ENCODE peak calls at places on chromosome 1, in eight cellular contexts. K, X, E, C, M, Y, U and H are unnamed samples.

GRCh38 chr1:100476736-100477135 is 61.2 kb upstream of the GPR88 start:
- DNase-seq in K (no peak), X (no peak), E (no peak), C (no peak), M (no peak), Y (no peak), U (no peak), H (no peak)

GRCh38 chr1:116412898-116413297 is 39.9 kb downstream of the ATP1A1 start:
- DNase-seq in K (no peak), X (no peak), E (no peak), C (no peak), M (no peak), Y (no peak), U (no peak), H (no peak)

GRCh38 chr1:17777818-17778217 is 22.7 kb downstream of the ACTL8 start:
- DNase-seq in K (no peak), X (no peak), E (no peak), C (no peak), M (no peak), Y (no peak), U (no peak), H (no peak)

GRCh38 chr1:87182611-87183010 is 146.1 kb upstream of the LMO4 start:
- DNase-seq in K (no peak), X (no peak), E (no peak), C (no peak), M (no peak), Y (no peak), U (peak; percentile 49), H (no peak)

GRCh38 chr1:245086389-245086969 is 68.3 kb upstream of the KIF26B start:
- DNase-seq in K (no peak), X (no peak), E (no peak), C (no peak), M (peak; percentile 47), Y (no peak), U (peak; percentile 64), H (no peak)

GRCh38 chr1:22892789-22893188 is 79.9 kb downstream of the LACTBL1 start:
- DNase-seq in K (no peak), X (no peak), E (no peak), C (no peak), M (no peak), Y (no peak), U (no peak), H (no peak)

GRCh38 chr1:23283660-23284602 is 60.2 kb downstream of the HNRNPR start:
- DNase-seq in K (no peak), X (no peak), E (no peak), C (no peak), M (no peak), Y (no peak), U (no peak), H (no peak)

GRCh38 chr1:55478742-55479141 is 263.6 kb upstream of the USP24 start:
- DNase-seq in K (no peak), X (no peak), E (no peak), C (no peak), M (peak; percentile 46), Y (no peak), U (peak; percentile 40), H (no peak)

GRCh38 chr1:227897704-227898438 is 49.9 kb downstream of the WNT9A start:
- DNase-seq in K (no peak), X (no peak), E (peak; percentile 20), C (no peak), M (no peak), Y (peak; percentile 6), U (no peak), H (no peak)

GRCh38 chr1:161157867-161158266 is 1.4 kb upstream of the USP21 start:
- DNase-seq in K (no peak), X (no peak), E (no peak), C (no peak), M (no peak), Y (no peak), U (no peak), H (no peak)

GRCh38 chr1:161159915-161160248 is 582 bp downstream of the USP21 start:
- DNase-seq in K (no peak), X (no peak), E (no peak), C (no peak), M (no peak), Y (no peak), U (no peak), H (no peak)

GRCh38 chr1:161160763-161161162 is 1.5 kb downstream of the USP21 start:
- DNase-seq in K (no peak), X (no peak), E (no peak), C (no peak), M (no peak), Y (no peak), U (no peak), H (no peak)

GRCh38 chr1:161158316-161159016 is 834 bp upstream of the USP21 start:
- DNase-seq in K (no peak), X (no peak), E (no peak), C (no peak), M (no peak), Y (no peak), U (no peak), H (no peak)

DNA sequence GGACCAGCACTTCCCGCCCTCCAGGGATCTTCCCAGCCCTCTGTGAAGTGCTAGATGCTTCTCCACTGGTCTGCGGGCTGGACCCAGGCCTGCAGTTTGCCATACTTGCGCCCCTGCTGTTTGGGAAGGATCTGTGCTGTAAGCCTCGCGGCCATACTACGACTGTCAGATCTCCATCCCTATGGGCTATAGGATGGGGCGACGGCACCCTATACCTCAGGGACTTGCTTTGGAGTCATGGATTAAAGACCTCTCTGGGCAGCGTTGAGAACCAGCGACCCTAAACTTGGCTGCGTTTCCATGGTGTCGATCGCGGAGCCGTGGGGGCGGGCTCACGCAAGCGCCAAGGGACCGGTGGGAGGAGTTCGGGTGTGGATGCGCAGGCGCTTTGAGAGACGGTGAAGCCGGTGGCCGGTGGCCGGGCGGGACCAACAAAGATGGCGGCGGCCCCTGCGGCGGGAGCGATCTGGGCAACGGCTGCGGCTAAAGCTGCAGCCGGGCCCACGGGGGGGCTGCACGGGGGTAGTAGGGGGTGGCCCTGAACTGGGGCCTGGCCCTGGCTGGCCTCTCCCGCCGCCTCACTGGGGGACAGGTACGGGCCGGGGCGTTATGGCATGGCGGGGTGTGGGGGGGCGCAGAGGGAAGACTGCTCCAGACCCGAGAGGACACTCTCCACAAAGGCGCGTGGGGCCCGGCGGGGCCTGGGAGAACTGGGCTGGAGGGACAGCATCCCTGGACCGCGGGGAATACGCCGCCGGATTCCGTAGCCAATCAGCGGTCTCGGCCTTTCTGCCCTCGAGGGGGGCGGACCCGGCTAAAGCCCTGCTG is at the start of gene USP21:
- DNase-seq in K (peak; percentile 98), X (peak; percentile 96), E (peak; percentile 96), C (peak; percentile 96), M (peak; percentile 92), Y (peak; percentile 94), U (peak; percentile 94), H (peak; percentile 67)
- TF ChIP-seq CTCF in K (no peak), X (peak; percentile 25), E (no peak), C (peak; percentile 40), M (peak; percentile 67), Y (no peak), U (peak; percentile 55), H (peak; percentile 46)

DNA sequence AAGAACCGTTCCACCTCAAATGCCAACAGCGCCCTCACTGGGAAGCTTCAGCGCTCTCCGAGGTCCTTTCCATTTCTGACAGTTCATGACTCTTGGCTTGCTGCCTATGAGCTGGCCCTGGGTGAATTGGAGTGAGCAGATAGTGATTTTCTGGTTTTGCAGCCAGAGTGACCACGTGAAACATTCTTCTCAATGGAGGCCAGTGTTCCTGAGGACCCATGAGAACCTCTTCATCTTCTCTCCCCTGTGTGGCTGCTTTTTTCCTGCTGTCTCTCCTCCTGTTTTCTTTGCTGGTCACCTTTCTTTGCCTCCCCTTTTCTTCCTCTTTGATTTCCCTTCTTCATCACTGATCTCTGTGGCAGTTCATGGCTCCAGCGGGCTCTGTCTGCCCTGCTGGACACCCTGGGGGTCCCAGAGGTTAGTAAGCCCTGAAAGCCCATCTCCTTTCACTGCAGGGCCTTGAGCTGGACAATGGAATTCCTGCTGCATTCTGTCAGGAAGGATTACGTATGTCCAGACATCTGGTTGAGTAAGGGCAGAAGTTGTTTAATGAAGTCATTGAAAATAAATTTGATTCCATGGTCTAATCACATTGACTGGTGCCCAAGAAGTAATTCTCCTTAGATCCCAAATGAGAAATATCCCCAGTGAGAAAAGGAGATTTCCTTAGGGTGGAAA is 29.9 kb downstream of the VASH2 start:
- DNase-seq in K (no peak), X (no peak), E (no peak), C (no peak), M (peak; percentile 33), Y (no peak), U (no peak), H (no peak)
- TF ChIP-seq CTCF in K (no peak), X (no peak), E (no peak), C (no peak), M (peak; percentile 22), Y (no peak), U (no peak), H (no peak)

GRCh38 chr1:39637301-39637700 is 2.1 kb downstream of the HEYL start:
- DNase-seq in K (no peak), X (no peak), E (no peak), C (no peak), M (no peak), Y (no peak), U (no peak), H (no peak)

GRCh38 chr1:39638965-39639332 is 494 bp downstream of the HEYL start:
- DNase-seq in K (no peak), X (no peak), E (no peak), C (no peak), M (no peak), Y (no peak), U (no peak), H (no peak)

GRCh38 chr1:39640861-39641260 is 1.4 kb upstream of the HEYL start:
- DNase-seq in K (no peak), X (no peak), E (no peak), C (no peak), M (no peak), Y (no peak), U (no peak), H (no peak)

GRCh38 chr1:39642796-39643195 is 3.4 kb upstream of the HEYL start:
- DNase-seq in K (no peak), X (no peak), E (no peak), C (no peak), M (peak; percentile 43), Y (no peak), U (no peak), H (no peak)

DNA sequence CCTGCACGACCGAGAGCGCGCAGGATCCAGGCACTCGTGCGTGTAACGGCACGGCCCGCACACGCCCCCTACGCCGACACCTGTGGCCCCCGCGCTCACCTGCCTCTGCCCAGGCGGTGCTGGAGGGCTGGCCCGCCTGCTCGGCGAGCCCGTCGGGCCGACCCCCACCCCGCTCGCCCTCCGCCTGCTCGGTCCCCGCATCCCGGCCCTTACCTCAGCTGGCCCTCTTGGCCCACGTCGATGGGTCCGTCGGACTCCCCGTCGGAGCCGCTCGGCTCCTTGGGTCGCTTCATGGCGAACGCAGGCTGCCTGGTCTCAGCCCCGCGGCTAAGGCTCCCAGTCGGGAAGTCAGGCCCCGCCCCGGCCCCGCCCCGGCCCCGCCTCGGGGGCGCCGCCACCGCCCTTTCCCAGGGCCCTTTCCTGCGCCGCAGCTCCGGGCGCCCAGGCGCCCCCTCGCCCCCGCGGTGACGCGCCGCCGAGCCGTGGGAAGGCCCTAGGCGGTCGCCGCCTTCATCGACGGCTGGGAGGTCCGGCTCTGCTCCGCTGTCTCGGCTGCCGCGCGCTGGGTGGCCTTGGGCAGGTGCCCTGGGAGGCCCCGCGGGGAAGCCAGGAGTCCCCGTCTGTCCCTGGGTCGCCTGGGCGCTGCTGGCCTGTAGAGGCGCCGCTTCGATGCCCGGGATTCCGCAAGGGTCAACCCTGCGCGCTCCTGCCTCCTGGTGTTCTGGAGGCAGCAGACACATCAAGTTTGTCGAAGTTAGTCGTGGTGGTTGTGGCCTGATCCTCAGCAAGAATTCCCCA is at the start of gene HEYL:
- DNase-seq in K (peak; percentile 86), X (peak; percentile 79), E (peak; percentile 81), C (peak; percentile 69), M (peak; percentile 37), Y (peak; percentile 87), U (no peak), H (no peak)
- TF ChIP-seq CTCF in K (peak; percentile 57), X (peak; percentile 46), E (no peak), C (no peak), M (peak; percentile 60), Y (peak; percentile 77), U (no peak), H (no peak)

GRCh38 chr1:167207940-167208623 is 12.6 kb upstream of the POU2F1 start:
- DNase-seq in K (no peak), X (no peak), E (no peak), C (no peak), M (no peak), Y (no peak), U (no peak), H (no peak)
- TF ChIP-seq CTCF in K (peak; percentile 42), X (peak; percentile 8), E (no peak), C (no peak), M (peak; percentile 43), Y (no peak), U (peak; percentile 17), H (peak; percentile 14)